ENCODE peak calls at places on chromosomes 11 and 22, in nine cellular contexts. L is activated naive CD8-positive, alpha-beta T cell treated with anti-CD3 and anti-CD28 coated beads, Interleukin-2, amount 50 U/mL, for 24 hours; O is amniotic stem cell; P is OCI-M1; Z is stimulated activated CD4-positive, alpha-beta T cell treated with anti-CD3 and anti-CD28 coated beads, Interleukin-4, amount 100 ng/mL, for 48 hours; R is activated CD4-positive, alpha-beta T cell treated with anti-CD3 and anti-CD28 coated beads, Interleukin-2, amount 50 U/mL, for 4 hours; Y is nephron progenitor cell; W is HAP-1; C is NCI-H1436. M is an unnamed sample.

GRCh38 chr11:19239039-19239438 is 1.7 kb downstream of the E2F8 start:
- DNase-seq in Z (no peak), P (peak), L (no peak), Y (no peak), O (no peak), C (no peak), R (no peak), W (no peak), M (peak)

GRCh38 chr22:17131686-17132085 is 10.5 kb upstream of the TMEM121B start:
- DNase-seq in W (no peak), O (no peak), R (no peak), Z (no peak), L (no peak), Y (no peak), P (no peak), C (peak), M (no peak)

GRCh38 chr11:111405551-111405950 is 26.5 kb upstream of the POU2AF1 start:
- DNase-seq in O (no peak), C (no peak), Y (no peak), P (no peak), Z (no peak), W (no peak), L (no peak), R (no peak), M (no peak)

GRCh38 chr11:74989269-74989655 is 529 bp downstream of the NEU3 start:
- DNase-seq in W (peak), Z (no peak), P (no peak), L (no peak), Y (no peak), R (no peak), O (no peak), C (no peak), M (no peak)

GRCh38 chr11:104402812-104403521 is 239.0 kb upstream of the PDGFD start:
- DNase-seq in Z (no peak), O (no peak), C (no peak), Y (no peak), L (no peak), P (peak), W (no peak), R (no peak), M (no peak)

GRCh38 chr11:130763087-130763980 is 152.9 kb downstream of the SNX19 start:
- DNase-seq in P (no peak), W (no peak), Z (no peak), C (no peak), O (no peak), Y (no peak), L (no peak), R (no peak), M (no peak)

GRCh38 chr11:103618532-103618931 is 417.9 kb upstream of the DDI1 start:
- DNase-seq in O (peak), L (no peak), R (no peak), P (no peak), C (no peak), W (no peak), Y (no peak), Z (no peak), M (no peak)

GRCh38 chr22:24521791-24522245 is 26.7 kb downstream of the UPB1 start:
- DNase-seq in C (peak), R (peak), Y (no peak), P (peak), W (peak), O (no peak), Z (peak), L (peak), M (no peak)

GRCh38 chr11:127202105-127202504 is 201.5 kb upstream of the KIRREL3 start:
- DNase-seq in R (no peak), Y (no peak), O (no peak), L (no peak), Z (no peak), P (no peak), W (no peak), C (no peak), M (no peak)

GRCh38 chr11:35141538-35141937 is 2.6 kb downstream of the CD44 start:
- DNase-seq in Z (no peak), C (no peak), O (no peak), W (no peak), P (no peak), L (no peak), Y (no peak), R (no peak), M (no peak)

GRCh38 chr11:45580399-45580798 is 85.0 kb downstream of the CHST1 start:
- DNase-seq in W (peak), C (no peak), Y (peak), Z (no peak), L (peak), R (no peak), P (peak), O (no peak), M (peak)

GRCh38 chr11:118930152-118930712 is 4.5 kb upstream of the BCL9L start:
- DNase-seq in L (peak), Z (peak), W (peak), R (peak), Y (peak), C (peak), P (peak), O (no peak), M (peak)

GRCh38 chr11:69516526-69516925 is 35.1 kb downstream of the LINC01488 start:
- DNase-seq in L (no peak), Z (no peak), W (no peak), R (no peak), Y (no peak), C (no peak), P (no peak), O (no peak), M (no peak)

GRCh38 chr11:132409591-132410375 is 1039.4 kb downstream of the NTM start:
- DNase-seq in Z (no peak), Y (no peak), W (no peak), C (no peak), L (no peak), O (no peak), R (no peak), P (no peak), M (no peak)

GRCh38 chr22:33335611-33336279 is 277.6 kb upstream of the SYN3 start:
- DNase-seq in P (no peak), C (no peak), Z (no peak), W (no peak), O (no peak), Y (no peak), R (no peak), L (no peak), M (no peak)